ENCODE peak calls at places on chromosome 17, in six cellular contexts. Y is endothelial cell, Z is A549, D is HCT116, R is AG10803, B is body of pancreas. X is an unnamed sample.

GRCh38 chr17:77315551-77316190 is 174.9 kb downstream of the SEC14L1 start:
- DNase-seq in D (no peak), Y (no peak), Z (no peak), B (peak), R (no peak), X (no peak)

GRCh38 chr17:63309021-63309420 is 137.1 kb downstream of the CYB561 start:
- DNase-seq in R (peak), B (no peak), Z (no peak), D (no peak), Y (no peak), X (no peak)

GRCh38 chr17:60110586-60110985 is 31.9 kb upstream of the HEATR6 start:
- DNase-seq in D (no peak), B (no peak), R (no peak), Y (no peak), Z (no peak), X (no peak)

GRCh38 chr17:64004903-64005733 is 7.0 kb downstream of the PRR29 start:
- DNase-seq in Y (no peak), R (no peak), Z (no peak), D (no peak), B (no peak), X (no peak)

GRCh38 chr17:39919087-39919683 is 750 bp upstream of the GSDMB start:
- DNase-seq in D (no peak), R (no peak), Y (no peak), Z (no peak), B (no peak), X (no peak)

GRCh38 chr17:37516131-37516561 is 26.5 kb downstream of the DUSP14 start:
- DNase-seq in D (no peak), R (peak), Z (no peak), B (no peak), Y (no peak), X (no peak)

GRCh38 chr17:6243186-6243585 is 173.0 kb downstream of the WSCD1 start:
- DNase-seq in Z (no peak), D (no peak), Y (no peak), R (no peak), B (no peak), X (no peak)

GRCh38 chr17:17493986-17494466 is 2.2 kb downstream of the RASD1 start:
- DNase-seq in R (no peak), D (no peak), Z (no peak), Y (no peak), B (no peak), X (no peak)

GRCh38 chr17:44219636-44220210 is at the start of gene UBTF:
- DNase-seq in Z (no peak), Y (peak), R (peak), D (no peak), B (peak), X (peak)

GRCh38 chr17:37507108-37507507 is 17.4 kb downstream of the DUSP14 start:
- DNase-seq in B (no peak), R (no peak), Z (no peak), D (no peak), Y (no peak), X (no peak)

GRCh38 chr17:13957636-13958035 is 111.7 kb upstream of the COX10 start:
- DNase-seq in Z (no peak), R (peak), Y (no peak), B (no peak), D (no peak), X (no peak)

GRCh38 chr17:81395600-81396277 is 482 bp downstream of the BAHCC1 start:
- DNase-seq in R (no peak), Z (no peak), B (no peak), D (no peak), Y (no peak), X (no peak)

GRCh38 chr17:40063034-40063765 is 435 bp downstream of the THRA start:
- DNase-seq in Z (no peak), B (peak), D (no peak), Y (peak), R (peak), X (peak)

GRCh38 chr17:61412860-61413653 is 13.4 kb downstream of the TBX2 start:
- DNase-seq in Z (no peak), R (no peak), B (no peak), D (no peak), Y (no peak), X (no peak)

GRCh38 chr17:50052241-50052788 is 3.6 kb upstream of the ITGA3 start:
- DNase-seq in Y (no peak), B (no peak), R (no peak), Z (no peak), D (no peak), X (no peak)

GRCh38 chr17:71500761-71501555 is 619.9 kb upstream of the SOX9 start:
- DNase-seq in Z (no peak), R (peak), B (no peak), Y (no peak), D (no peak), X (no peak)

GRCh38 chr17:28807925-28808641 is 34.5 kb downstream of the FAM222B start:
- DNase-seq in R (peak), B (peak), Y (no peak), Z (peak), D (peak), X (peak)

GRCh38 chr17:2421315-2422147 is 20.7 kb upstream of the MNT start:
- DNase-seq in Y (no peak), B (peak), R (no peak), Z (no peak), D (no peak), X (no peak)

GRCh38 chr17:34565715-34566114 is 13.7 kb upstream of the TMEM132E start:
- DNase-seq in Y (no peak), R (no peak), B (no peak), Z (no peak), D (no peak), X (no peak)

GRCh38 chr17:41052594-41052993 is 2.4 kb downstream of the KRTAP2-2 start:
- DNase-seq in D (no peak), Z (no peak), B (no peak), R (peak), Y (no peak), X (no peak)

GRCh38 chr17:8621585-8621984 is 8.9 kb downstream of the MYH10 start:
- DNase-seq in R (no peak), Z (no peak), D (no peak), Y (no peak), B (no peak), X (no peak)

GRCh38 chr17:17792551-17793377 is 44.0 kb downstream of the SREBF1 start:
- DNase-seq in R (peak), B (peak), D (no peak), Y (peak), Z (no peak), X (no peak)

GRCh38 chr17:70691150-70691549 is 521.8 kb downstream of the KCNJ2 start:
- DNase-seq in B (no peak), R (no peak), Z (no peak), D (no peak), Y (no peak), X (no peak)

GRCh38 chr17:68541816-68542215 is 29.6 kb downstream of the PRKAR1A start:
- DNase-seq in Z (no peak), D (no peak), R (no peak), B (no peak), Y (no peak), X (no peak)

GRCh38 chr17:82930043-82930923 is 90.5 kb upstream of the ZNF750 start:
- DNase-seq in R (no peak), B (no peak), Z (no peak), Y (no peak), D (no peak), X (no peak)

GRCh38 chr17:48486557-48486956 is 44.3 kb downstream of the HOXB1 start:
- DNase-seq in B (peak), R (peak), Z (peak), D (peak), Y (no peak), X (peak)

GRCh38 chr17:64001763-64002529 is 3.8 kb downstream of the PRR29 start:
- DNase-seq in B (no peak), D (no peak), R (peak), Y (no peak), Z (no peak), X (no peak)

GRCh38 chr17:41592601-41593305 is 6.1 kb upstream of the KRT14 start:
- DNase-seq in D (no peak), B (no peak), Z (no peak), R (no peak), Y (no peak), X (no peak)

GRCh38 chr17:33240397-33240796 is 52.7 kb downstream of the ASIC2 start:
- DNase-seq in D (no peak), Z (no peak), R (no peak), Y (no peak), B (no peak), X (no peak)

GRCh38 chr17:44518032-44518431 is 14.8 kb upstream of the GPATCH8 start:
- DNase-seq in B (no peak), Z (no peak), Y (no peak), D (no peak), R (peak), X (no peak)

GRCh38 chr17:4035081-4035680 is 70.9 kb upstream of the ATP2A3 start:
- DNase-seq in D (no peak), Z (no peak), R (no peak), Y (no peak), B (peak), X (no peak)
- TF ChIP-seq CTCF in D (no peak), Z (no peak), R (no peak), Y (no peak), B (peak), X (no peak)

GRCh38 chr17:46720408-46720807 is 98.1 kb downstream of the WNT3 start:
- DNase-seq in B (no peak), Z (no peak), D (no peak), R (no peak), Y (no peak), X (no peak)
- TF ChIP-seq CTCF in B (no peak), Z (no peak), D (no peak), R (no peak), Y (no peak), X (no peak)

GRCh38 chr17:79915850-79916430 is 76.7 kb upstream of the CBX4 start:
- DNase-seq in Z (peak), D (peak), Y (no peak), B (peak), R (peak), X (peak)
- TF ChIP-seq CTCF in Z (peak), D (peak), Y (no peak), B (no peak), R (peak), X (peak)

GRCh38 chr17:58254803-58255202 is 16.4 kb downstream of the LPO start:
- DNase-seq in B (no peak), Z (no peak), D (peak), Y (no peak), R (no peak), X (peak)
- TF ChIP-seq CTCF in B (no peak), Z (peak), D (peak), Y (no peak), R (no peak), X (no peak)

DNA sequence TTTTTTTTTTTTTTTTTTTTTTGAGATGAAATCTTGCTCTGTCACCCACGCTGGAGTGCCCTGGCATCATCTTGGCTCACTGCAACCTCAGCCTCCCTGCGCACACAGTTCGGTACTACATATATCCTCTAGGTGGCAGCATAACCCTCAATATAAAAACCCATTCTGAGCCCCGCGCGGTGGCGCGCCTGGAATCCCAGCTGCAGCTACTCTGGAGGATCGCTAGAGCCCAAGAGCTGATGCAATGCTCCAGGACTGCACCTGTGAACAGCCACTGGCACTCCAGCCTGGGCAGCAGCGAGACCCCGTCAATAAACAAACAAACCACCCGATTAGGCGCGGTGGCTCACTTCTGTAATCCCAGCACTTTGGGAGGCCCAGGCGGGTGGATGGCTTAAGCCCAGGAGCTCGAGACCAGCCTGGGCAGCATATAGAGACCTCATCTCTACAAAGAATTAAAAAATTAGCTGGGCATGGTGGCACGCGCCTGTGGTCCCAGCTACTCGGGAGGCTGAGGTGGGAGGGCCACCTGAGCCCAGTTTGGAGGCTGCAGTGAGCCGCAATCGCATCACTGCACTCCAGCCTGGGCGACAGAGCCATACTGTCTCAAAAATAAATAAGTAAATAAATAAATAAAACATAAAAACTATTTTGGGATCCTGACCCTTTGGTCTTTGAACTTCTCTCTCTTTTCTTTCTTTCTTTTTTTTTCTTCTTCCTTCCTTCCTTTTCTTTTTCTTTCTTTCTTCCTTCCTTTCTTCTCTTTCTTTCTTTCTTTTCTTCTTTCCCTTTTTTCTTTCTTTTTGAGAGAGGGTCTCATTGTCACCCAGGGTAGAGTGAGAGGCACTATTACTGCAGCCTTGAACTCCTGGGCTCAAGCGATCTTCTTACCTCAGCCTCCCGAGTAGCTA is 15.4 kb upstream of the AKAP10 start:
- DNase-seq in Y (peak), D (peak), Z (peak), R (peak), B (peak), X (peak)
- TF ChIP-seq CTCF in Y (peak), D (peak), Z (peak), R (peak), B (peak), X (peak)

DNA sequence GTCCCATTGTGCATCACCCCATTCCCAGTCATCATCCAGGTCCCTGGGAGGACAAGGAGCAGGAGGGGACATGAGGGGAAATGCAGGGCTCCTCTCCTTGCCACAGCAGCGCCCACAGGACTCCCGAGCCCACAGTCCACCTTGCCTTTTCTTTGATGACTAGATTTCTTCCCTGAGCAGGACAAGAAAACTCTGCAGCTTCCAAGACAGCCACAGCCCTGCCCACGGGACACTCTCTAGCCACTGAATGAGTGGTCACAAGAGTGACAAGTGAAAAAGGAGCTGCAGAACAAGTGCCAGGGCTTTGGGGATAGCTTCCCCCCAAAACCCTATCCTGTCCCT is 4.7 kb downstream of the NEURL4 start:
- DNase-seq in B (no peak), Y (no peak), D (no peak), R (no peak), Z (no peak), X (no peak)
- TF ChIP-seq CTCF in B (no peak), Y (peak), D (no peak), R (no peak), Z (peak), X (no peak)

X was measured in Calu3.